ENCODE peak calls at places on chromosomes 12 and 14, in nine cellular contexts. One of them, this sample, is unnamed.

GRCh38 chr12:62861157-62861535 is 73.8 kb downstream of the PPM1H start:
- DNase-seq in cardiac muscle cell: no peak
- DNase-seq in upper lobe of right lung: no peak
- DNase-seq in AG09319: no peak
- DNase-seq in Calu3: no peak
- DNase-seq in AG04450: no peak
- DNase-seq in psoas muscle: no peak
- DNase-seq in fibroblast of mammary gland: no peak
- DNase-seq in lower lobe of right lung: no peak
- DNase-seq in this sample: no peak

GRCh38 chr14:80850197-80850814 is 91.2 kb downstream of the CEP128 start:
- DNase-seq in cardiac muscle cell: peak
- DNase-seq in upper lobe of right lung: no peak
- DNase-seq in AG09319: peak
- DNase-seq in Calu3: no peak
- DNase-seq in AG04450: peak
- DNase-seq in psoas muscle: no peak
- DNase-seq in fibroblast of mammary gland: peak
- DNase-seq in lower lobe of right lung: no peak
- DNase-seq in this sample: peak

GRCh38 chr14:63467440-63468072 is 75.6 kb downstream of the PPP2R5E start:
- DNase-seq in cardiac muscle cell: no peak
- DNase-seq in upper lobe of right lung: no peak
- DNase-seq in AG09319: no peak
- DNase-seq in Calu3: no peak
- DNase-seq in AG04450: no peak
- DNase-seq in psoas muscle: no peak
- DNase-seq in fibroblast of mammary gland: no peak
- DNase-seq in lower lobe of right lung: no peak
- DNase-seq in this sample: no peak

GRCh38 chr12:131134523-131135310 is 181.0 kb downstream of the ADGRD1 start:
- DNase-seq in cardiac muscle cell: no peak
- DNase-seq in upper lobe of right lung: no peak
- DNase-seq in AG09319: no peak
- DNase-seq in Calu3: no peak
- DNase-seq in AG04450: no peak
- DNase-seq in psoas muscle: no peak
- DNase-seq in fibroblast of mammary gland: no peak
- DNase-seq in lower lobe of right lung: no peak
- DNase-seq in this sample: no peak

GRCh38 chr14:61342486-61342885 is 21.1 kb downstream of the PRKCH start:
- DNase-seq in cardiac muscle cell: no peak
- DNase-seq in upper lobe of right lung: no peak
- DNase-seq in AG09319: no peak
- DNase-seq in Calu3: no peak
- DNase-seq in AG04450: no peak
- DNase-seq in psoas muscle: no peak
- DNase-seq in fibroblast of mammary gland: no peak
- DNase-seq in lower lobe of right lung: no peak
- DNase-seq in this sample: no peak

GRCh38 chr14:81390706-81391105 is 9.4 kb downstream of the STON2 start:
- DNase-seq in cardiac muscle cell: no peak
- DNase-seq in upper lobe of right lung: no peak
- DNase-seq in AG09319: no peak
- DNase-seq in Calu3: no peak
- DNase-seq in AG04450: no peak
- DNase-seq in psoas muscle: no peak
- DNase-seq in fibroblast of mammary gland: peak
- DNase-seq in lower lobe of right lung: no peak
- DNase-seq in this sample: no peak

GRCh38 chr12:77496714-77497113 is 334.0 kb upstream of the NAV3 start:
- DNase-seq in cardiac muscle cell: no peak
- DNase-seq in upper lobe of right lung: no peak
- DNase-seq in AG09319: no peak
- DNase-seq in Calu3: no peak
- DNase-seq in AG04450: no peak
- DNase-seq in psoas muscle: no peak
- DNase-seq in fibroblast of mammary gland: no peak
- DNase-seq in lower lobe of right lung: no peak
- DNase-seq in this sample: no peak

GRCh38 chr14:24093901-24094838 is at the start of gene PCK2:
- DNase-seq in cardiac muscle cell: peak
- DNase-seq in upper lobe of right lung: peak
- DNase-seq in AG09319: peak
- DNase-seq in Calu3: peak
- DNase-seq in AG04450: peak
- DNase-seq in psoas muscle: peak
- DNase-seq in fibroblast of mammary gland: peak
- DNase-seq in lower lobe of right lung: peak
- DNase-seq in this sample: peak

GRCh38 chr14:101600891-101601602 is 39.8 kb downstream of the DIO3 start:
- DNase-seq in cardiac muscle cell: no peak
- DNase-seq in upper lobe of right lung: no peak
- DNase-seq in AG09319: no peak
- DNase-seq in Calu3: no peak
- DNase-seq in AG04450: no peak
- DNase-seq in psoas muscle: no peak
- DNase-seq in fibroblast of mammary gland: no peak
- DNase-seq in lower lobe of right lung: no peak
- DNase-seq in this sample: no peak

DNA sequence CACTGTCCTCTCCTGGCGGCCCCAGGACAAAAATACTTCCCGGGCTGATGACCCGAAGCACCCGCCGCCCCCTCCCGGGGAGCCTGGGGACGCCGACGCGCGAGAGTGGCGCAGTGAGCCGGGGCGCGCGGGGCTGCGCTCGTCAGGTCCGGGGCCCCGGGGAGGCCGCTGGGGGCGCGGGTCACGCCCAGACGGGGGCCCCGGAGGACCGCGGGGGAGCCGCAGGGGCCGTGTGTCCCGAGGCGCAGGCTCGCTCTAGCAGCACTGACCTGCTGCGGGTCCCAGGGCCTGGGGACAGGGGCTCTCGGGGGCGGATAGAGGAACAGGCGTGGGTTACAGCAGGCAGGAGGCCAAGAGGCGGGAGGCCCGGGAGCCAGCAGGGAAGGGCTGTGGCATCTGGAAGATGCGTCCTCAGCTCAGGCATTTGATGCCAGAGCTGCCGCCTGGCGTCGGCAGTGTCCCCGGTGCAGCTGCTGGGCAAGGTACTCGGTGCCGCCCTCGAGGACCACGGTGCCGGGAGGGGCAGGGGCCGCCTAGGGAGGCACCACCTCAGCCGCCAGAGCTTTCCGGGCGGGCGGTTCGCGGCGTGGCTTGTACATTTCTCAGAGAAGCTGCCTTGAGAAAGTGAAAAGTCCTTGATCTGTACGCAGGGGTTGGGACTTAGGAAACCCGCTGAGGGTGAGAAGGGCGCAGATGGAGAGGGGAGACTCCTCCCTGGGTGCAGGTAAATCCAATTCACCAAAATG is 1.2 kb downstream of the WNT5B start:
- DNase-seq in cardiac muscle cell: peak
- DNase-seq in upper lobe of right lung: peak
- DNase-seq in AG09319: no peak
- DNase-seq in Calu3: peak
- DNase-seq in AG04450: no peak
- DNase-seq in psoas muscle: peak
- DNase-seq in fibroblast of mammary gland: peak
- DNase-seq in lower lobe of right lung: peak
- DNase-seq in this sample: peak
- TF ChIP-seq CTCF in cardiac muscle cell: peak
- TF ChIP-seq CTCF in upper lobe of right lung: peak
- TF ChIP-seq CTCF in AG09319: peak
- TF ChIP-seq CTCF in Calu3: no peak
- TF ChIP-seq CTCF in AG04450: peak
- TF ChIP-seq CTCF in psoas muscle: peak
- TF ChIP-seq CTCF in fibroblast of mammary gland: no peak
- TF ChIP-seq CTCF in lower lobe of right lung: peak
- TF ChIP-seq CTCF in this sample: no peak

GRCh38 chr12:26298785-26299621 is 103.6 kb downstream of the SSPN start:
- DNase-seq in cardiac muscle cell: peak
- DNase-seq in upper lobe of right lung: no peak
- DNase-seq in AG09319: no peak
- DNase-seq in Calu3: peak
- DNase-seq in AG04450: no peak
- DNase-seq in psoas muscle: no peak
- DNase-seq in fibroblast of mammary gland: peak
- DNase-seq in lower lobe of right lung: no peak
- DNase-seq in this sample: peak
- TF ChIP-seq CTCF in cardiac muscle cell: peak
- TF ChIP-seq CTCF in upper lobe of right lung: peak
- TF ChIP-seq CTCF in AG09319: peak
- TF ChIP-seq CTCF in Calu3: peak
- TF ChIP-seq CTCF in AG04450: peak
- TF ChIP-seq CTCF in psoas muscle: no peak
- TF ChIP-seq CTCF in fibroblast of mammary gland: peak
- TF ChIP-seq CTCF in lower lobe of right lung: peak
- TF ChIP-seq CTCF in this sample: peak

GRCh38 chr12:26285401-26285800 is 90.0 kb downstream of the SSPN start:
- DNase-seq in cardiac muscle cell: no peak
- DNase-seq in upper lobe of right lung: no peak
- DNase-seq in AG09319: no peak
- DNase-seq in Calu3: no peak
- DNase-seq in AG04450: no peak
- DNase-seq in psoas muscle: no peak
- DNase-seq in fibroblast of mammary gland: no peak
- DNase-seq in lower lobe of right lung: no peak
- DNase-seq in this sample: no peak

GRCh38 chr12:26281320-26281719 is 85.9 kb downstream of the SSPN start:
- DNase-seq in cardiac muscle cell: no peak
- DNase-seq in upper lobe of right lung: no peak
- DNase-seq in AG09319: no peak
- DNase-seq in Calu3: no peak
- DNase-seq in AG04450: no peak
- DNase-seq in psoas muscle: peak
- DNase-seq in fibroblast of mammary gland: peak
- DNase-seq in lower lobe of right lung: no peak
- DNase-seq in this sample: no peak

GRCh38 chr12:26282339-26282945 is 87.1 kb downstream of the SSPN start:
- DNase-seq in cardiac muscle cell: no peak
- DNase-seq in upper lobe of right lung: no peak
- DNase-seq in AG09319: no peak
- DNase-seq in Calu3: no peak
- DNase-seq in AG04450: no peak
- DNase-seq in psoas muscle: no peak
- DNase-seq in fibroblast of mammary gland: no peak
- DNase-seq in lower lobe of right lung: no peak
- DNase-seq in this sample: no peak

GRCh38 chr12:26283046-26283445 is 87.7 kb downstream of the SSPN start:
- DNase-seq in cardiac muscle cell: no peak
- DNase-seq in upper lobe of right lung: no peak
- DNase-seq in AG09319: no peak
- DNase-seq in Calu3: no peak
- DNase-seq in AG04450: no peak
- DNase-seq in psoas muscle: no peak
- DNase-seq in fibroblast of mammary gland: no peak
- DNase-seq in lower lobe of right lung: no peak
- DNase-seq in this sample: no peak

DNA sequence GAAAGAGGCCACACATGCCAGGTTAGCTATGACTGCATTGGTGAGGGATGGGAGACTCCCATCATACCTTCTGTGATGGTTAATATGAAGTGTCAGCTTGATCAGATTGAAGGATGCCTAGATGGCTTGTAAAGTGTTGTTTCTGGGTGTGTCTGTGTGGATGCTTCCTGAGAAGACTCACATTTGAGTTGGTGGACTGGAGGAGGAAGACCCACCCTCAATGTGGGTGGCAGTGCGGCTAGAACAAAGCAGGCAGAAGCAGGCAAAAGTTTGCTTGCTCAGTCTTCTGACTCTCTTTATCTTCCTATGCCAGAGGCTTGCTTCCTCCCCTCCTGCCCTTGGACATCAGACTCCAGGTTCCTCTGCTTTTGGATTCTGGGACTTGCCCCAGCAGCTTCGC is 88.2 kb downstream of the SSPN start:
- DNase-seq in cardiac muscle cell: no peak
- DNase-seq in upper lobe of right lung: no peak
- DNase-seq in AG09319: no peak
- DNase-seq in Calu3: no peak
- DNase-seq in AG04450: no peak
- DNase-seq in psoas muscle: no peak
- DNase-seq in fibroblast of mammary gland: no peak
- DNase-seq in lower lobe of right lung: no peak
- DNase-seq in this sample: no peak
- TF ChIP-seq CTCF in cardiac muscle cell: no peak
- TF ChIP-seq CTCF in upper lobe of right lung: no peak
- TF ChIP-seq CTCF in AG09319: no peak
- TF ChIP-seq CTCF in Calu3: no peak
- TF ChIP-seq CTCF in AG04450: no peak
- TF ChIP-seq CTCF in psoas muscle: no peak
- TF ChIP-seq CTCF in fibroblast of mammary gland: no peak
- TF ChIP-seq CTCF in lower lobe of right lung: no peak
- TF ChIP-seq CTCF in this sample: no peak

GRCh38 chr12:42957136-42957535 is 367.6 kb upstream of the PRICKLE1 start:
- DNase-seq in cardiac muscle cell: no peak
- DNase-seq in upper lobe of right lung: no peak
- DNase-seq in AG09319: no peak
- DNase-seq in Calu3: no peak
- DNase-seq in AG04450: no peak
- DNase-seq in psoas muscle: no peak
- DNase-seq in fibroblast of mammary gland: no peak
- DNase-seq in lower lobe of right lung: no peak
- DNase-seq in this sample: no peak

GRCh38 chr12:42961395-42961794 is 371.8 kb upstream of the PRICKLE1 start:
- DNase-seq in cardiac muscle cell: no peak
- DNase-seq in upper lobe of right lung: no peak
- DNase-seq in AG09319: no peak
- DNase-seq in Calu3: peak
- DNase-seq in AG04450: peak
- DNase-seq in psoas muscle: no peak
- DNase-seq in fibroblast of mammary gland: peak
- DNase-seq in lower lobe of right lung: no peak
- DNase-seq in this sample: peak

GRCh38 chr12:42958271-42958674 is 368.7 kb upstream of the PRICKLE1 start:
- DNase-seq in cardiac muscle cell: no peak
- DNase-seq in upper lobe of right lung: no peak
- DNase-seq in AG09319: no peak
- DNase-seq in Calu3: no peak
- DNase-seq in AG04450: no peak
- DNase-seq in psoas muscle: no peak
- DNase-seq in fibroblast of mammary gland: peak
- DNase-seq in lower lobe of right lung: no peak
- DNase-seq in this sample: no peak

GRCh38 chr12:42962384-42962783 is 372.8 kb upstream of the PRICKLE1 start:
- DNase-seq in cardiac muscle cell: no peak
- DNase-seq in upper lobe of right lung: no peak
- DNase-seq in AG09319: no peak
- DNase-seq in Calu3: no peak
- DNase-seq in AG04450: no peak
- DNase-seq in psoas muscle: no peak
- DNase-seq in fibroblast of mammary gland: no peak
- DNase-seq in lower lobe of right lung: no peak
- DNase-seq in this sample: no peak

DNA sequence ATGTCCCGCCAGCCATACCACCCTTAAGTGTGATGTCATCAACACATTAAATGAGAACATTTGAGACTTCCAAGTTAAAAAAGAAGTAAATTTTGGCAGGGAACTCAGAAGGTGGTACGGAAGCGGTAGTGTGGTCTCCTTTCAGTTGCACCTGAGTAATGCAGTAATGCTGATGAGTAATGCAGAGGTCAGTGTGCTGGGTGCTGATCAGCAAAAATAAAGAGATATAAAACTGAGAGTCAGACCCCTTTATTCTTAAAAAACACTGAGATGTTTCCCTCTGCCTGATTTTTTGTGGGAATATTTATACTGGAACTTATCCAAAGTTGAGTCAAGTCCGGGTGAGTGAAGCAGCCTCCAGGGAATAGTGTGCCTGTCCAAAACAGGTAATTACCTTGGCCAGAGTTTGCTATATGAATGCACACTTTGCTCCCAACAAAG is 370.6 kb upstream of the PRICKLE1 start:
- DNase-seq in cardiac muscle cell: no peak
- DNase-seq in upper lobe of right lung: no peak
- DNase-seq in AG09319: no peak
- DNase-seq in Calu3: no peak
- DNase-seq in AG04450: no peak
- DNase-seq in psoas muscle: no peak
- DNase-seq in fibroblast of mammary gland: peak
- DNase-seq in lower lobe of right lung: no peak
- DNase-seq in this sample: peak
- TF ChIP-seq CTCF in cardiac muscle cell: no peak
- TF ChIP-seq CTCF in upper lobe of right lung: no peak
- TF ChIP-seq CTCF in AG09319: no peak
- TF ChIP-seq CTCF in Calu3: no peak
- TF ChIP-seq CTCF in AG04450: no peak
- TF ChIP-seq CTCF in psoas muscle: no peak
- TF ChIP-seq CTCF in fibroblast of mammary gland: no peak
- TF ChIP-seq CTCF in lower lobe of right lung: no peak
- TF ChIP-seq CTCF in this sample: no peak

This sample was measured in MCF 10A.